ENCODE peak calls at places on chromosomes 2 and 18, in six cellular contexts. L is stimulated activated naive CD4-positive, alpha-beta T cell; C is lung microvascular endothelial cell; M is cardiac fibroblast; E is ovary; T is foreskin fibroblast. H is an unnamed sample.

GRCh38 chr18:34802938-34803337 is 92.8 kb downstream of the DTNA start:
- DNase-seq in L (no peak), C (no peak), M (no peak), E (no peak), T (no peak), H (peak; percentile 6)

GRCh38 chr2:182067393-182067792 is 81.7 kb downstream of the PPP1R1C start:
- DNase-seq in L (no peak), C (no peak), M (no peak), E (no peak), T (no peak), H (no peak)

GRCh38 chr2:191597186-191597751 is 80.7 kb upstream of the NABP1 start:
- DNase-seq in L (no peak), C (no peak), M (no peak), E (no peak), T (no peak), H (no peak)

GRCh38 chr2:239605976-239606375 is 205.2 kb upstream of the HDAC4 start:
- DNase-seq in L (no peak), C (no peak), M (no peak), E (no peak), T (no peak), H (no peak)

GRCh38 chr18:74745658-74746403 is 148.2 kb downstream of the ZNF407 start:
- DNase-seq in L (no peak), C (peak; percentile 31), M (peak; percentile 75), E (no peak), T (peak; percentile 65), H (peak; percentile 9)

GRCh38 chr2:95058989-95059601 is 33.6 kb downstream of the MAL start:
- DNase-seq in L (no peak), C (no peak), M (no peak), E (no peak), T (no peak), H (no peak)

GRCh38 chr2:144181006-144181405 is 338.9 kb downstream of the ZEB2 start:
- DNase-seq in L (no peak), C (no peak), M (no peak), E (no peak), T (no peak), H (peak; percentile 62)

GRCh38 chr2:221189431-221189830 is 382.7 kb downstream of the EPHA4 start:
- DNase-seq in L (no peak), C (no peak), M (no peak), E (no peak), T (no peak), H (no peak)

GRCh38 chr2:120538691-120539420 is 192.9 kb downstream of the INHBB start:
- DNase-seq in L (no peak), C (no peak), M (no peak), E (no peak), T (no peak), H (no peak)

GRCh38 chr2:9136997-9137819 is 69.4 kb upstream of the ASAP2 start:
- DNase-seq in L (no peak), C (no peak), M (no peak), E (no peak), T (no peak), H (no peak)

GRCh38 chr2:27320958-27321543 is 1.8 kb downstream of the MPV17 start:
- DNase-seq in L (no peak), C (peak; percentile 98), M (peak; percentile 99), E (peak; percentile 40), T (peak; percentile 99), H (peak; percentile 97)

GRCh38 chr2:198287706-198288105 is 483.3 kb downstream of the PLCL1 start:
- DNase-seq in L (no peak), C (no peak), M (no peak), E (no peak), T (no peak), H (no peak)

GRCh38 chr18:55585586-55586521 is 2.1 kb downstream of the TCF4 start:
- DNase-seq in L (no peak), C (peak; percentile 23), M (peak; percentile 50), E (peak; percentile 22), T (no peak), H (no peak)

GRCh38 chr18:55577812-55578539 is 10.0 kb downstream of the TCF4 start:
- DNase-seq in L (no peak), C (peak; percentile 17), M (no peak), E (no peak), T (no peak), H (peak; percentile 42)

GRCh38 chr18:6414118-6414722 is 491 bp downstream of the L3MBTL4 start:
- DNase-seq in L (no peak), C (peak; percentile 59), M (no peak), E (peak; percentile 81), T (no peak), H (no peak)

GRCh38 chr18:78828131-78828530 is 151.5 kb upstream of the SALL3 start:
- DNase-seq in L (no peak), C (no peak), M (no peak), E (no peak), T (no peak), H (no peak)

GRCh38 chr18:8455661-8456614 is 153.3 kb upstream of the RAB12 start:
- DNase-seq in L (no peak), C (no peak), M (no peak), E (no peak), T (no peak), H (no peak)

GRCh38 chr18:44741070-44741469 is 60.4 kb downstream of the SETBP1 start:
- DNase-seq in L (no peak), C (no peak), M (no peak), E (no peak), T (no peak), H (no peak)

GRCh38 chr2:121502781-121503180 is 27.9 kb upstream of the RNU4ATAC start:
- DNase-seq in L (no peak), C (no peak), M (peak; percentile 83), E (no peak), T (peak; percentile 42), H (peak; percentile 46)

GRCh38 chr2:20537423-20538307 is 90.8 kb downstream of the RHOB start:
- DNase-seq in L (no peak), C (no peak), M (no peak), E (no peak), T (no peak), H (no peak)

GRCh38 chr2:174120346-174120745 is 128.0 kb downstream of the OLA1 start:
- DNase-seq in L (no peak), C (peak; percentile 5), M (peak; percentile 40), E (no peak), T (peak; percentile 47), H (peak; percentile 17)

GRCh38 chr18:48616484-48617255 is 77.8 kb downstream of the CTIF start:
- DNase-seq in L (no peak), C (no peak), M (no peak), E (no peak), T (no peak), H (peak; percentile 56)

GRCh38 chr18:65938592-65939372 is 188.0 kb downstream of the CDH7 start:
- DNase-seq in L (no peak), C (peak; percentile 40), M (peak; percentile 25), E (no peak), T (no peak), H (no peak)

GRCh38 chr18:26563024-26563423 is 14.7 kb upstream of the KCTD1 start:
- DNase-seq in L (no peak), C (no peak), M (no peak), E (no peak), T (no peak), H (no peak)

GRCh38 chr2:184039493-184039892 is 558.8 kb upstream of the ZNF804A start:
- DNase-seq in L (no peak), C (no peak), M (no peak), E (no peak), T (no peak), H (no peak)

GRCh38 chr2:42050350-42051167 is 2.7 kb downstream of the PKDCC start:
- DNase-seq in L (no peak), C (no peak), M (no peak), E (no peak), T (no peak), H (no peak)

GRCh38 chr2:47339745-47340541 is 63.0 kb upstream of the MSH2 start:
- DNase-seq in L (no peak), C (no peak), M (peak; percentile 81), E (no peak), T (no peak), H (peak; percentile 17)

GRCh38 chr2:2689313-2689712 is 358.2 kb upstream of the MYT1L start:
- DNase-seq in L (no peak), C (no peak), M (no peak), E (no peak), T (no peak), H (no peak)

GRCh38 chr2:216519154-216519762 is 20.6 kb downstream of the RPL37A start:
- DNase-seq in L (no peak), C (peak; percentile 89), M (peak; percentile 90), E (peak; percentile 48), T (peak; percentile 78), H (peak; percentile 79)

H was measured in fibroblast of gingiva.